ENCODE peak calls at places on chromosomes 11 and 22, in four cellular contexts. Q, Z, L and B are unnamed samples.

GRCh38 chr11:19076744-19077589 is 16.4 kb upstream of the MRGPRX2 start:
- DNase-seq in Z (peak), Q (peak), L (peak), B (peak)

GRCh38 chr11:3983101-3983500 is 111.5 kb upstream of the RRM1 start:
- DNase-seq in L (no peak), Q (no peak), Z (no peak), B (no peak)

GRCh38 chr22:47836957-47837356 is 1074.5 kb downstream of the TBC1D22A start:
- DNase-seq in Q (no peak), L (no peak), Z (peak), B (no peak)

GRCh38 chr11:57073121-57073520 is 84.4 kb downstream of the OR5AK2 start:
- DNase-seq in Z (peak), Q (no peak), L (no peak), B (peak)

GRCh38 chr11:62337682-62338181 is 484 bp downstream of the ASRGL1 start:
- DNase-seq in Z (peak), L (peak), Q (peak), B (peak)

GRCh38 chr11:126113515-126113957 is 50.9 kb upstream of the CDON start:
- DNase-seq in L (peak), Z (peak), Q (peak), B (peak)

GRCh38 chr22:37088108-37088605 is 21.4 kb downstream of the TMPRSS6 start:
- DNase-seq in Z (peak), Q (no peak), L (no peak), B (peak)

GRCh38 chr22:17132112-17132511 is 11.0 kb upstream of the TMEM121B start:
- DNase-seq in L (no peak), Z (no peak), Q (no peak), B (no peak)

GRCh38 chr22:49724893-49725489 is 102.7 kb downstream of the BRD1 start:
- DNase-seq in L (peak), Z (peak), Q (peak), B (peak)

GRCh38 chr22:31287818-31288495 is 4.3 kb downstream of the PIK3IP1 start:
- DNase-seq in Q (no peak), Z (no peak), L (no peak), B (no peak)

GRCh38 chr11:1906146-1906545 is 13.4 kb upstream of the TNNT3 start:
- DNase-seq in Z (no peak), L (no peak), Q (no peak), B (no peak)

GRCh38 chr11:119120639-119121007 is 757 bp upstream of the HINFP start:
- DNase-seq in L (no peak), Q (no peak), Z (peak), B (peak)

GRCh38 chr11:4979021-4979420 is 15.6 kb upstream of the OR51L1 start:
- DNase-seq in Z (no peak), Q (no peak), L (no peak), B (no peak)

GRCh38 chr11:46520971-46521745 is 72.7 kb downstream of the AMBRA1 start:
- DNase-seq in L (no peak), Z (peak), Q (no peak), B (peak)

GRCh38 chr11:72641900-72642814 is 32.1 kb downstream of the PDE2A start:
- DNase-seq in Q (peak), Z (peak), L (peak), B (peak)

GRCh38 chr22:19352766-19353165 is 61.2 kb upstream of the CLTCL1 start:
- DNase-seq in L (no peak), Q (no peak), Z (no peak), B (no peak)

GRCh38 chr11:12799373-12799835 is 125.2 kb downstream of the TEAD1 start:
- DNase-seq in L (no peak), Q (no peak), Z (peak), B (no peak)

GRCh38 chr11:85626496-85626895 is 648 bp downstream of the DLG2 start:
- DNase-seq in Q (no peak), L (no peak), Z (no peak), B (peak)

GRCh38 chr11:406796-407650 is 7.8 kb downstream of the SIGIRR start:
- DNase-seq in Q (peak), Z (peak), L (peak), B (peak)

GRCh38 chr11:47376543-47377371 is 1.6 kb downstream of the SPI1 start:
- DNase-seq in Q (no peak), L (peak), Z (no peak), B (no peak)

GRCh38 chr11:61699737-61700160 is 19.6 kb downstream of the DAGLA start:
- DNase-seq in Q (peak), Z (no peak), L (peak), B (no peak)

GRCh38 chr11:122977455-122978302 is 4.0 kb downstream of the BSX start:
- DNase-seq in Q (no peak), Z (no peak), L (no peak), B (no peak)

GRCh38 chr22:30304495-30305244 is 15.4 kb upstream of the CASTOR1 start:
- DNase-seq in L (no peak), Q (no peak), Z (peak), B (peak)

GRCh38 chr11:45067966-45068365 is 78.5 kb upstream of the PRDM11 start:
- DNase-seq in Q (no peak), Z (no peak), L (no peak), B (no peak)

GRCh38 chr11:45073575-45074225 is 72.7 kb upstream of the PRDM11 start:
- DNase-seq in Q (no peak), L (peak), Z (no peak), B (no peak)

GRCh38 chr11:45075519-45075918 is 70.9 kb upstream of the PRDM11 start:
- DNase-seq in Z (no peak), L (no peak), Q (no peak), B (no peak)

GRCh38 chr11:45075952-45076351 is 70.5 kb upstream of the PRDM11 start:
- DNase-seq in L (peak), Q (no peak), Z (no peak), B (no peak)

DNA sequence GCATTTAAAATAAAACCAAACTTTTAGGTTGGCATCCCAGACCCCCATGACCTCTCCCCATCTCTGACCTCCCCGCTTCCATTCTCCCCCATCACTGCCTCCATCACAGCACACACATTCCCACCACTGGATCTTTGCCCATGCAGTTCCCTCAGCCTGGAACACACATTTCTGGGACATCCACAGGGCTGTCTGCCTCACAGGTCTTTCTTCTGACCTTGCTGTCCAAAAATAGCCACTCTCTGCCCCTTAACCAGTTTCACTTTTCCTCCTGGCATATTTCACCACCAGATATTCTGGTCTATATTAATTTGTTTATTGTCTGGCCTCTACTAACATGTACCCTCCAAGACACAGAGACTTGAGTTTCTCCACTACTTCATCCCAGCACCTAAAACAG is 75.2 kb upstream of the PRDM11 start:
- DNase-seq in L (no peak), Q (no peak), Z (no peak), B (no peak)
- H3K9ac ChIP-seq in L (no peak), Q (no peak), Z (no peak), B (no peak)

DNA sequence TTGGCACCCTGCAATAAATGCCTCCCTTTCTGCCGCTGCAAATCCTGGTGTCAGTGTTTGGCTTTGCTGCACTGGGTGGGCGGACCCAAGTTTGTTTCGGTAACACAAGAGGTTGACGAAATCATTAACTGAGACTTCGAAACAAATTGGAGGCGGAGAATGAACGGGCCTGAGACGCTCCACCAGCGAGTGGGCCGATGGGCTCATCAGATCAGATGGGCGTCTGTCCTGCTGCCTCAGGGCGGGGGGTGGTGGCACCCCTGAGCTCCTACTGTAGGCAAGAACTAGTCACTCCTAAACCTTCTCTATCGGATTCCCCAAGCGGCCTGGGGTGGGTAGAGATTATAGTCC is 918 bp upstream of the CAPN5 start:
- DNase-seq in Z (peak), Q (peak), L (peak), B (peak)
- H3K9ac ChIP-seq in Z (peak), Q (peak), L (peak), B (peak)

GRCh38 chr11:70537576-70538571 is 139.5 kb downstream of the CTTN start:
- DNase-seq in L (peak), Q (no peak), Z (no peak), B (no peak)

GRCh38 chr11:70538641-70539359 is 140.5 kb downstream of the CTTN start:
- DNase-seq in Q (no peak), Z (no peak), L (peak), B (no peak)

GRCh38 chr11:70541176-70541575 is 142.8 kb downstream of the CTTN start:
- DNase-seq in Z (no peak), L (peak), Q (no peak), B (no peak)

GRCh38 chr11:70540196-70540595 is 141.9 kb downstream of the CTTN start:
- DNase-seq in L (peak), Q (no peak), Z (no peak), B (no peak)

GRCh38 chr11:70539360-70540095 is 141.2 kb downstream of the CTTN start:
- DNase-seq in Q (no peak), L (peak), Z (no peak), B (no peak)
- H3K9ac ChIP-seq in Q (no peak), L (no peak), Z (no peak), B (no peak)

GRCh38 chr11:6365659-6366058 is 24.6 kb upstream of the SMPD1 start:
- DNase-seq in Q (peak), L (no peak), Z (no peak), B (no peak)

GRCh38 chr11:6356503-6356902 is 33.8 kb upstream of the SMPD1 start:
- DNase-seq in Z (no peak), Q (no peak), L (no peak), B (no peak)

GRCh38 chr11:6362868-6363678 is 27.2 kb upstream of the SMPD1 start:
- DNase-seq in L (peak), Q (peak), Z (peak), B (peak)

GRCh38 chr11:6357222-6357621 is 33.1 kb upstream of the SMPD1 start:
- DNase-seq in Q (peak), L (no peak), Z (peak), B (peak)

DNA sequence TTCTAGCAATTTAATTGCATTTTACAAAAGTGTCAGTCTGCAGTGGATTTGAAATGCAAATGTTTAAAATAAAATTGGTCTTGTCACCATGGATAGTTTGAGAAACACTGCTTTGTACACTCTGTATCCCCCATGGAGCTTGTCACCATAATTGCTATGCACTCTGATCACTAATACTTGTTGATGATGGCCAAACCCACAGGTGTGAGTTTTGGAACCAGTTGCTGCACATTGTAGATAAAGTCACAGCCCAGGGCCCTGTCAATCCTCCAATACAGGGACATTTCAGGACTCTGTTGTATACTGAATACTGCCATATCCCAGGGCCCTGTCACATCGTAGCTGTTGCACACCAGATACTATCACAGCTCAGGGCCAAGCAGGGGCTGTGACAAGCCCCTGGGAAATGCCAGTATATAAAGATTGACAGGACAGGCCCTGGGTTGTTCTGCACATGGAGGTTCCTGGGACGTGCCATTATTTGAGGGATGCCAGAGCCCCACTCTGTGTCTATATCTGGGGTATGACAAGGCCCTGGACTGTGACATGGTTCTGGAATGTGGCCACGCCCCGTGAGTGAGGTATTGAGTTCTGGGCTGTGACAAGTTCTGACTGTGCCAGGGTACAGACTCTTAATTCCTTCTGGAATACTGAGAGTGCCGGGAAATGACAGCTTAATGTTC is 27.9 kb upstream of the SMPD1 start:
- DNase-seq in Z (no peak), L (no peak), Q (no peak), B (no peak)
- H3K9ac ChIP-seq in Z (no peak), L (no peak), Q (no peak), B (no peak)

DNA sequence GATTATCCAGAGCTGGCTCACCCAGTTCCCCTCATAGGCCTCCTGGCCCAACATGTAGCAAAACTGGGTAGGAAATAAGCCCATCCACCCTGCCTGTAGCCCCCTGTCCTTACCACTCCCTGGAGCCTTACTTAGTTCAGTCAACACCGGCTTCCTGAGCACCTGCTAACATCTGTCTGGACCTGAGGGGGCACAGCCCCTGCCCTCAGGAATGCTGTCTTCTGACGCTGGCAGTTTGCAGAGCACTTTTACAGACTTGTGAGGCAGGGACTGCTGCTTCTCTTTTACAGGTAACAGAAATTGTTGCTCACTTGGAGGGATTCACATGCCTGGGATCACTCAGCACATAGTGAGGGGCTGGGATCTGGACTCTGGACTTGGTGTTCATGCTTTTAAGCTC is 152.0 kb upstream of the TBCEL start:
- DNase-seq in Q (no peak), L (no peak), Z (no peak), B (no peak)
- H3K9ac ChIP-seq in Q (no peak), L (no peak), Z (no peak), B (no peak)

GRCh38 chr11:65426839-65427690 is 4.5 kb downstream of the NEAT1 start:
- DNase-seq in Q (peak), L (peak), Z (peak), B (peak)

GRCh38 chr11:65429069-65429681 is 6.6 kb downstream of the NEAT1 start:
- DNase-seq in Z (peak), Q (peak), L (no peak), B (peak)

GRCh38 chr11:65429724-65430405 is 7.3 kb downstream of the NEAT1 start:
- DNase-seq in Q (peak), Z (peak), L (peak), B (peak)

GRCh38 chr11:65427691-65428577 is 5.3 kb downstream of the NEAT1 start:
- DNase-seq in Z (peak), L (peak), Q (peak), B (peak)

GRCh38 chr11:65428578-65429068 is 6.0 kb downstream of the NEAT1 start:
- DNase-seq in Z (no peak), Q (peak), L (peak), B (peak)
- H3K9ac ChIP-seq in Z (peak), Q (peak), L (peak), B (peak)

GRCh38 chr22:46052331-46052771 is 75.4 kb upstream of the WNT7B start:
- DNase-seq in L (peak), Q (no peak), Z (peak), B (peak)

GRCh38 chr22:46054091-46054877 is 77.3 kb upstream of the WNT7B start:
- DNase-seq in L (peak), Z (peak), Q (peak), B (peak)

GRCh38 chr22:46054878-46055158 is 77.9 kb upstream of the WNT7B start:
- DNase-seq in Z (peak), Q (no peak), L (peak), B (no peak)

GRCh38 chr22:46052801-46053562 is 76.0 kb upstream of the WNT7B start:
- DNase-seq in Q (peak), L (peak), Z (peak), B (peak)

GRCh38 chr22:46053563-46054090 is 76.7 kb upstream of the WNT7B start:
- DNase-seq in Q (peak), Z (peak), L (peak), B (peak)
- H3K9ac ChIP-seq in Q (peak), Z (peak), L (peak), B (peak)